ENCODE peak calls at places on chromosomes 3 and 15, in nine cellular contexts. M is sigmoid colon; Q is transverse colon; G is mammary epithelial cell; X is CD8-positive, alpha-beta T cell; B is kidney; W is tibial artery; U is HCT116; O is testis. Y is an unnamed sample. For H3K4me1, the result is how much of the 10 kb centered on the place peaks cover.

GRCh38 chr3:74824366-74824765 is 209.9 kb upstream of the CNTN3 start:
- DNase-seq in M (no peak), B (no peak), W (no peak), Q (no peak), X (no peak), G (peak), O (no peak), U (no peak), Y (no peak)

GRCh38 chr3:10774129-10774670 is 41.8 kb upstream of the SLC6A11 start:
- DNase-seq in U (no peak), Q (no peak), X (no peak), B (no peak), G (no peak), W (no peak), O (no peak), M (no peak), Y (no peak)

GRCh38 chr3:109900774-109901173 is 563.4 kb upstream of the DPPA4 start:
- DNase-seq in Q (no peak), G (peak), X (no peak), B (no peak), U (no peak), M (no peak), O (no peak), W (no peak), Y (no peak)

GRCh38 chr3:65972765-65973164 is 66.0 kb downstream of the MAGI1 start:
- DNase-seq in W (no peak), B (no peak), O (no peak), X (no peak), M (no peak), Q (no peak), U (no peak), G (no peak), Y (no peak)

GRCh38 chr3:195914648-195915473 is 6.5 kb upstream of the TNK2 start:
- DNase-seq in W (peak), G (peak), U (peak), B (peak), X (peak), Q (peak), M (peak), O (peak), Y (peak)

GRCh38 chr3:86991840-86992430 is 986 bp upstream of the VGLL3 start:
- DNase-seq in W (no peak), G (peak), B (no peak), O (no peak), M (no peak), X (no peak), U (no peak), Q (no peak), Y (no peak)

GRCh38 chr3:130514671-130515070 is 2.3 kb upstream of the COL6A6 start:
- DNase-seq in X (no peak), B (no peak), G (no peak), Q (no peak), M (no peak), O (no peak), U (no peak), W (no peak), Y (no peak)

GRCh38 chr3:127544806-127545545 is 45.6 kb downstream of the TPRA1 start:
- DNase-seq in X (no peak), Q (no peak), B (no peak), G (no peak), M (peak), O (no peak), U (no peak), W (no peak), Y (no peak)

GRCh38 chr3:177705976-177706866 is 508.9 kb upstream of the TBL1XR1 start:
- DNase-seq in M (no peak), X (no peak), Q (no peak), G (no peak), B (no peak), W (no peak), U (no peak), O (peak), Y (no peak)

GRCh38 chr3:129311054-129311902 is 32.6 kb downstream of the HMCES start:
- DNase-seq in B (no peak), Q (no peak), X (no peak), W (peak), U (no peak), O (no peak), G (no peak), M (no peak), Y (no peak)

GRCh38 chr3:72241525-72241924 is 456.6 kb upstream of the PROK2 start:
- DNase-seq in B (no peak), U (no peak), M (no peak), G (no peak), X (no peak), O (no peak), W (no peak), Q (no peak), Y (no peak)

GRCh38 chr3:29156071-29156715 is 124.7 kb upstream of the RBMS3 start:
- DNase-seq in G (peak), O (no peak), U (no peak), M (no peak), X (no peak), Q (no peak), W (no peak), B (no peak), Y (no peak)

GRCh38 chr3:53829605-53830004 is 16.6 kb downstream of the CHDH start:
- DNase-seq in G (no peak), M (no peak), U (no peak), O (no peak), X (no peak), Q (no peak), W (peak), B (no peak), Y (no peak)

GRCh38 chr3:72659609-72660008 is 188.6 kb downstream of the SHQ1 start:
- DNase-seq in O (no peak), G (peak), Q (no peak), W (no peak), M (no peak), X (no peak), U (no peak), B (no peak), Y (no peak)

GRCh38 chr15:70632981-70633380 is 130.4 kb downstream of the UACA start:
- DNase-seq in Q (no peak), W (no peak), X (no peak), G (no peak), O (no peak), U (no peak), M (no peak), B (no peak), Y (no peak)

GRCh38 chr3:138547342-138547975 is 46.6 kb downstream of the CEP70 start:
- DNase-seq in O (no peak), B (no peak), W (no peak), Q (no peak), M (no peak), X (no peak), U (no peak), G (peak), Y (no peak)

GRCh38 chr3:71130516-71131384 is 452.8 kb downstream of the FOXP1 start:
- DNase-seq in X (peak), W (peak), U (no peak), G (peak), M (peak), O (peak), B (peak), Q (peak), Y (peak)

GRCh38 chr15:57697588-57697987 is 8.9 kb upstream of the POLR2M start:
- DNase-seq in U (no peak), O (no peak), W (peak), Q (no peak), M (no peak), X (no peak), B (peak), G (no peak), Y (no peak)

GRCh38 chr15:68677996-68678395 is 99.2 kb downstream of the CORO2B start:
- DNase-seq in X (no peak), M (peak), W (peak), G (no peak), O (no peak), B (peak), Q (no peak), U (no peak), Y (no peak)

GRCh38 chr3:176964656-176965055 is 232.6 kb downstream of the TBL1XR1 start:
- DNase-seq in Q (no peak), O (no peak), G (peak), B (no peak), M (no peak), U (no peak), W (no peak), X (no peak), Y (no peak)

GRCh38 chr3:195253981-195254432 is 17.0 kb downstream of the XXYLT1 start:
- DNase-seq in B (no peak), U (no peak), W (no peak), X (no peak), G (no peak), O (no peak), M (peak), Q (no peak), Y (no peak)

GRCh38 chr3:133998691-133999241 is 31.0 kb downstream of the SLCO2A1 start:
- DNase-seq in O (no peak), U (no peak), Q (no peak), X (no peak), W (no peak), M (peak), B (no peak), G (no peak), Y (no peak)

GRCh38 chr15:92098869-92099268 is 245.4 kb downstream of the SLCO3A1 start:
- DNase-seq in G (no peak), M (no peak), Q (no peak), X (no peak), W (no peak), U (no peak), O (peak), B (no peak), Y (no peak)

GRCh38 chr3:146159037-146159436 is 1.9 kb downstream of the PLOD2 start:
- DNase-seq in O (no peak), Q (no peak), X (no peak), W (no peak), G (no peak), B (no peak), U (no peak), M (no peak), Y (no peak)

GRCh38 chr15:72005483-72005882 is 112.5 kb downstream of the MYO9A start:
- DNase-seq in M (no peak), U (no peak), B (no peak), Q (no peak), X (no peak), O (no peak), W (no peak), G (no peak), Y (no peak)

GRCh38 chr3:31077826-31078225 is 183.4 kb upstream of the GADL1 start:
- DNase-seq in U (no peak), O (no peak), X (no peak), M (no peak), W (no peak), G (peak), B (no peak), Q (no peak), Y (no peak)

GRCh38 chr3:71857926-71858325 is 73.0 kb upstream of the PROK2 start:
- DNase-seq in B (no peak), U (no peak), G (no peak), X (no peak), M (no peak), O (no peak), W (no peak), Q (no peak), Y (no peak)

GRCh38 chr15:99476413-99477222 is 89.2 kb upstream of the MEF2A start:
- DNase-seq in B (peak), X (peak), M (peak), Q (peak), W (peak), U (no peak), G (peak), O (no peak), Y (peak)

GRCh38 chr3:183698318-183698731 is 728 bp downstream of the YEATS2 start:
- DNase-seq in M (peak), U (no peak), O (peak), X (peak), G (peak), W (no peak), Q (peak), B (peak), Y (peak)

GRCh38 chr3:50830451-50830850 is 155.7 kb downstream of the DOCK3 start:
- DNase-seq in Q (no peak), G (no peak), W (no peak), X (no peak), B (no peak), M (no peak), O (no peak), U (no peak), Y (no peak)

GRCh38 chr3:184620101-184620798 is 58.7 kb downstream of the EPHB3 start:
- DNase-seq in B (no peak), X (no peak), U (no peak), Q (no peak), O (no peak), G (peak), W (no peak), M (no peak), Y (no peak)

GRCh38 chr3:153970735-153971347 is 150.3 kb upstream of the ARHGEF26 start:
- DNase-seq in M (no peak), U (peak), W (no peak), B (no peak), X (no peak), Q (no peak), O (no peak), G (no peak), Y (no peak)

GRCh38 chr3:43632269-43632733 is 10.5 kb upstream of the ANO10 start:
- DNase-seq in X (no peak), M (no peak), Q (no peak), B (no peak), O (no peak), G (peak), W (no peak), U (no peak), Y (no peak)

GRCh38 chr3:100482181-100482580 is 10.2 kb upstream of the TMEM45A start:
- DNase-seq in W (no peak), G (no peak), U (no peak), O (no peak), X (no peak), M (no peak), Q (no peak), B (no peak), Y (no peak)

GRCh38 chr3:72475258-72476138 is 372.7 kb downstream of the SHQ1 start:
- DNase-seq in Q (no peak), W (no peak), M (no peak), G (no peak), U (no peak), X (no peak), B (no peak), O (no peak), Y (no peak)

GRCh38 chr15:30922469-30923311 is 19.0 kb downstream of the FAN1 start:
- DNase-seq in U (peak), W (no peak), X (no peak), Q (peak), B (peak), M (peak), O (no peak), G (peak), Y (no peak)

GRCh38 chr3:39124876-39125836 is 17.7 kb downstream of the TTC21A start:
- DNase-seq in O (no peak), W (peak), G (no peak), U (no peak), B (peak), Q (peak), M (peak), X (no peak), Y (no peak)
- H3K4me1 ChIP-seq in O (under half), W (under half), G (under half), U (under half), B (under half), Q (under half), M (under half), X (under half), Y (under half)

GRCh38 chr15:75335313-75335704 is 554 bp upstream of the COMMD4 start:
- DNase-seq in G (peak), W (no peak), Q (no peak), B (no peak), U (no peak), X (no peak), O (no peak), M (no peak), Y (no peak)

GRCh38 chr15:75338661-75339240 is 2.9 kb downstream of the COMMD4 start:
- DNase-seq in U (no peak), B (peak), O (no peak), M (peak), Q (no peak), W (no peak), X (no peak), G (no peak), Y (no peak)

GRCh38 chr15:75339531-75340240 is 3.8 kb downstream of the COMMD4 start:
- DNase-seq in U (no peak), O (no peak), G (no peak), X (no peak), Q (no peak), B (peak), W (no peak), M (peak), Y (no peak)

GRCh38 chr15:75335705-75336355 is at the start of gene COMMD4:
- DNase-seq in O (peak), M (peak), U (peak), Q (peak), G (peak), B (peak), W (peak), X (peak), Y (peak)
- TF ChIP-seq CTCF in O (no peak), M (no peak), U (no peak), Q (no peak), G (no peak), B (no peak), W (no peak), X (no peak), Y (no peak)

GRCh38 chr3:58628823-58629562 is 37.6 kb downstream of the FAM3D start:
- DNase-seq in M (no peak), U (no peak), W (no peak), X (no peak), O (peak), B (no peak), G (no peak), Q (peak), Y (no peak)
- H3K4me3 ChIP-seq in M (no peak), U (no peak), W (no peak), X (no peak), O (no peak), B (no peak), G (no peak), Q (no peak), Y (no peak)

GRCh38 chr3:170361711-170362110 is 4.2 kb downstream of the SKIL start:
- DNase-seq in Q (no peak), X (no peak), B (no peak), W (no peak), U (no peak), G (no peak), M (no peak), O (no peak), Y (no peak)
- H3K4me1 ChIP-seq in Q (under half), X (under half), B (under half), W (under half), U (under half), G (under half), M (under half), O (under half), Y (under half)

GRCh38 chr3:27287052-27287451 is 82.1 kb downstream of the NEK10 start:
- DNase-seq in G (no peak), O (no peak), U (no peak), B (no peak), M (no peak), W (no peak), Q (no peak), X (no peak), Y (no peak)
- TF ChIP-seq CTCF in G (no peak), O (no peak), U (peak), B (no peak), M (no peak), W (no peak), Q (no peak), X (no peak), Y (no peak)